ENCODE peak calls at places on chromosomes 11 and 22, in nine cellular contexts. G, N, Q, O, L, Z, C, W and X are unnamed samples.
A peak's percentile ranks its signal among the peaks of the same experiment; 100 is the strongest.

GRCh38 chr11:43943931-43944751 is 1.7 kb downstream of the C11orf96 start:
- DNase-seq in G (no peak), N (peak; percentile 71), Q (no peak), O (no peak), L (no peak), Z (no peak), C (peak; percentile 5), W (no peak), X (no peak)

GRCh38 chr11:62398011-62398994 is 20.5 kb upstream of the SCGB1A1 start:
- DNase-seq in G (peak; percentile 90), N (peak; percentile 22), Q (no peak), O (no peak), L (no peak), Z (peak; percentile 3), C (no peak), W (no peak), X (no peak)

GRCh38 chr11:70169632-70170031 is 33.5 kb upstream of the FADD start:
- DNase-seq in G (no peak), N (no peak), Q (no peak), O (no peak), L (no peak), Z (no peak), C (no peak), W (no peak), X (no peak)

GRCh38 chr11:86374586-86374985 is at the start of gene CCDC81:
- DNase-seq in G (peak; percentile 67), N (no peak), Q (no peak), O (no peak), L (peak; percentile 11), Z (no peak), C (no peak), W (no peak), X (no peak)

GRCh38 chr11:794766-795637 is 3.1 kb downstream of the SLC25A22 start:
- DNase-seq in G (no peak), N (peak; percentile 86), Q (no peak), O (no peak), L (no peak), Z (no peak), C (no peak), W (no peak), X (no peak)

GRCh38 chr11:9143726-9144125 is 52.3 kb upstream of the SCUBE2 start:
- DNase-seq in G (no peak), N (no peak), Q (no peak), O (no peak), L (no peak), Z (no peak), C (no peak), W (no peak), X (no peak)

GRCh38 chr22:24450600-24450999 is 23.2 kb downstream of the ADORA2A start:
- DNase-seq in G (no peak), N (no peak), Q (no peak), O (no peak), L (peak; percentile 42), Z (no peak), C (peak; percentile 58), W (no peak), X (no peak)

GRCh38 chr11:69718147-69718546 is 14.3 kb upstream of the FGF19 start:
- DNase-seq in G (no peak), N (peak; percentile 95), Q (peak; percentile 79), O (peak; percentile 81), L (peak; percentile 41), Z (peak; percentile 87), C (peak; percentile 46), W (peak; percentile 85), X (no peak)

GRCh38 chr11:69081180-69081579 is 32.4 kb downstream of the TPCN2 start:
- DNase-seq in G (no peak), N (no peak), Q (no peak), O (no peak), L (no peak), Z (no peak), C (no peak), W (no peak), X (no peak)

GRCh38 chr11:64867748-64868462 is 10.5 kb downstream of the EHD1 start:
- DNase-seq in G (no peak), N (no peak), Q (no peak), O (no peak), L (no peak), Z (no peak), C (no peak), W (no peak), X (no peak)